ENCODE peak calls at places on chromosomes 5 and 9, in seven cellular contexts. W, T, F, P, R, Q and X are unnamed samples.

GRCh38 chr9:33024126-33024965 is 727 bp upstream of the DNAJA1 start:
- DNase-seq in T (no peak), P (no peak), W (no peak), Q (no peak), R (no peak), F (peak; percentile 16), X (no peak)

GRCh38 chr5:72305194-72306142 is 14.6 kb downstream of the MRPS27 start:
- DNase-seq in T (no peak), F (no peak), R (no peak), Q (no peak), P (no peak), W (no peak), X (no peak)

GRCh38 chr9:5832093-5832542 is 799 bp downstream of the ERMP1 start:
- DNase-seq in P (no peak), R (no peak), W (no peak), T (no peak), F (no peak), Q (no peak), X (peak; percentile 24)

GRCh38 chr5:124678478-124678877 is 68.0 kb downstream of the ZNF608 start:
- DNase-seq in R (no peak), F (no peak), W (no peak), Q (no peak), P (no peak), T (no peak), X (no peak)

GRCh38 chr5:1246711-1247431 is 21.7 kb downstream of the SLC6A18 start:
- DNase-seq in R (no peak), P (peak; percentile 49), Q (no peak), F (peak; percentile 13), T (no peak), W (peak; percentile 73), X (no peak)

GRCh38 chr5:17105744-17106450 is 111.5 kb upstream of the BASP1 start:
- DNase-seq in P (no peak), W (no peak), T (no peak), F (no peak), R (peak; percentile 88), Q (no peak), X (no peak)

GRCh38 chr5:136016945-136017530 is 11.8 kb upstream of the TGFBI start:
- DNase-seq in W (no peak), Q (no peak), R (peak; percentile 57), F (no peak), P (no peak), T (no peak), X (no peak)

GRCh38 chr9:97293207-97293721 is 14.2 kb upstream of the CCDC180 start:
- DNase-seq in F (no peak), Q (no peak), P (no peak), T (no peak), R (no peak), W (no peak), X (no peak)

GRCh38 chr5:169142264-169142970 is 158.5 kb downstream of the SLIT3 start:
- DNase-seq in W (no peak), T (no peak), F (no peak), Q (no peak), P (no peak), R (no peak), X (no peak)

GRCh38 chr9:72856985-72857631 is 95.7 kb downstream of the ALDH1A1 start:
- DNase-seq in W (no peak), F (no peak), Q (no peak), P (peak; percentile 31), T (no peak), R (peak; percentile 47), X (no peak)

GRCh38 chr5:75113354-75113753 is 61.0 kb upstream of the GCNT4 start:
- DNase-seq in T (no peak), Q (no peak), W (no peak), P (no peak), R (no peak), F (no peak), X (no peak)

GRCh38 chr5:140345919-140346347 is 470 bp downstream of the HBEGF start:
- DNase-seq in Q (no peak), T (no peak), P (peak; percentile 58), W (peak; percentile 85), R (no peak), F (no peak), X (no peak)

GRCh38 chr5:141978389-141978788 is 9.5 kb downstream of the RNF14 start:
- DNase-seq in W (no peak), P (no peak), Q (no peak), R (no peak), F (no peak), T (no peak), X (no peak)

GRCh38 chr5:179343902-179344300 is 1.4 kb downstream of the ADAMTS2 start:
- DNase-seq in P (peak; percentile 33), R (peak; percentile 45), W (no peak), T (no peak), F (no peak), Q (no peak), X (no peak)

GRCh38 chr9:99947395-99947794 is 40.9 kb downstream of the STX17 start:
- DNase-seq in W (no peak), F (no peak), R (no peak), T (no peak), Q (no peak), P (no peak), X (no peak)

GRCh38 chr9:130150779-130151381 is 21.3 kb upstream of the NCS1 start:
- DNase-seq in W (no peak), Q (no peak), P (no peak), F (no peak), R (no peak), T (no peak), X (no peak)

GRCh38 chr5:65068410-65068809 is 299.7 kb downstream of the CWC27 start:
- DNase-seq in F (no peak), T (no peak), P (no peak), R (no peak), Q (no peak), W (no peak), X (no peak)